ENCODE peak calls at places on chromosome 5, in six cellular contexts. S is mucosa of descending colon; O is esophagus muscularis mucosa; X is IMR-90; V is BE2C; E is CD8-positive, alpha-beta T cell. K is an unnamed sample. For H3K4me1, the result is how much of the 10 kb centered on the place peaks cover.

GRCh38 chr5:170434953-170435605 is 45.9 kb upstream of the KCNMB1 start:
- DNase-seq in E (peak), X (peak), S (peak), V (peak), O (no peak), K (peak)

GRCh38 chr5:22560115-22560514 is 293.0 kb downstream of the CDH12 start:
- DNase-seq in X (peak), E (no peak), O (no peak), S (no peak), V (no peak), K (no peak)

GRCh38 chr5:158814521-158814920 is 285.2 kb downstream of the EBF1 start:
- DNase-seq in S (no peak), X (no peak), O (peak), E (no peak), V (no peak), K (no peak)

GRCh38 chr5:78113689-78114088 is 180.8 kb downstream of the AP3B1 start:
- DNase-seq in O (no peak), X (no peak), V (no peak), S (no peak), E (no peak), K (no peak)

GRCh38 chr5:23208959-23209431 is 298.4 kb upstream of the PRDM9 start:
- DNase-seq in X (peak), E (no peak), S (no peak), O (no peak), V (peak), K (peak)

GRCh38 chr5:80389575-80389974 is 18.3 kb upstream of the ZFYVE16 start:
- DNase-seq in V (no peak), X (no peak), E (no peak), O (no peak), S (peak), K (no peak)

GRCh38 chr5:172452398-172453205 is 1.7 kb downstream of the SH3PXD2B start:
- DNase-seq in E (no peak), V (no peak), S (no peak), O (no peak), X (peak), K (peak)

GRCh38 chr5:106094128-106094726 is 1576.5 kb downstream of the EFNA5 start:
- DNase-seq in S (no peak), X (peak), V (peak), E (no peak), O (no peak), K (peak)

GRCh38 chr5:86675311-86675710 is 57.6 kb downstream of the COX7C start:
- DNase-seq in S (no peak), E (no peak), V (no peak), O (no peak), X (no peak), K (no peak)

GRCh38 chr5:105917189-105917588 is 1753.5 kb downstream of the EFNA5 start:
- DNase-seq in V (no peak), E (no peak), S (no peak), O (no peak), X (no peak), K (no peak)

GRCh38 chr5:157464518-157465171 is 4.6 kb downstream of the NIPAL4 start:
- DNase-seq in X (peak), S (no peak), O (no peak), V (no peak), E (peak), K (no peak)

GRCh38 chr5:108136493-108136892 is 245.4 kb downstream of the FBXL17 start:
- DNase-seq in E (no peak), S (no peak), O (no peak), X (no peak), V (no peak), K (no peak)

GRCh38 chr5:54988817-54989216 is 3.4 kb upstream of the ESM1 start:
- DNase-seq in S (no peak), X (no peak), E (no peak), O (no peak), V (no peak), K (no peak)

GRCh38 chr5:124735169-124735858 is 11.1 kb downstream of the ZNF608 start:
- DNase-seq in V (peak), E (no peak), X (no peak), O (no peak), S (peak), K (peak)
- H3K4me3 ChIP-seq in V (peak), E (no peak), X (peak), O (peak), S (no peak), K (peak)

GRCh38 chr5:119290161-119290569 is 65.7 kb upstream of the TNFAIP8 start:
- DNase-seq in E (no peak), S (no peak), O (no peak), X (peak), V (no peak), K (no peak)
- H3K4me1 ChIP-seq in E (half or more), S (under half), O (under half), X (under half), V (under half), K (under half)

GRCh38 chr5:139461698-139462097 is 845 bp downstream of the ECSCR start:
- DNase-seq in S (no peak), V (no peak), X (peak), O (no peak), E (no peak), K (no peak)
- H3K4me3 ChIP-seq in S (no peak), V (no peak), X (no peak), O (peak), E (no peak), K (no peak)

DNA sequence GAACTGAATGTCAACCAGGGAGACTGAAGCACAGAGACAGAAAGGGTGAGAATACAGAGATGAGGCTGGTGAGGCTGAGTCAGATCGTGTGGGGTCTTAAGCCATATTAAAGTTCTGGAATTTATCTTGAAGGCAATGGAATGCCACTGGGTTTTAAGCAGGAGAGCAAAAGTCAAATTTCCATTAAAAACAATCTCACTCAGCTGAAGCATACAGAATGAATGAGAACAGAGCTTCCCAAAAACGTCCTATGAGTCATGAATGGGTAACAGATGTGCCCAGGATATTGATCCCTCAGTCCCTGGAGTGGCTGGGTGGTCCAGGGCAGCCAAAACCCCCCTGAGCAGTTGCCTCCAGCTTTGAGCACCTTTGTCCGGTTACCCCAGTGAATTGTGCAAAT is 44.9 kb downstream of the PFDN1 start:
- DNase-seq in O (no peak), V (no peak), S (no peak), X (peak), E (no peak), K (peak)
- H3K4me1 ChIP-seq in O (under half), V (under half), S (under half), X (under half), E (under half), K (under half)

GRCh38 chr5:43255704-43256103 is 57.5 kb downstream of the HMGCS1 start:
- DNase-seq in X (no peak), E (no peak), S (no peak), O (no peak), V (no peak), K (no peak)

GRCh38 chr5:43258116-43258515 is 55.1 kb downstream of the HMGCS1 start:
- DNase-seq in O (no peak), S (no peak), E (no peak), V (no peak), X (no peak), K (no peak)

GRCh38 chr5:43251754-43252153 is 59.7 kb downstream of the NIM1K start:
- DNase-seq in S (no peak), O (no peak), X (no peak), E (no peak), V (no peak), K (no peak)

GRCh38 chr5:43256261-43256966 is 56.8 kb downstream of the HMGCS1 start:
- DNase-seq in V (no peak), X (no peak), O (no peak), S (no peak), E (no peak), K (no peak)
- H3K4me3 ChIP-seq in V (no peak), X (no peak), O (no peak), S (no peak), E (no peak), K (no peak)

DNA sequence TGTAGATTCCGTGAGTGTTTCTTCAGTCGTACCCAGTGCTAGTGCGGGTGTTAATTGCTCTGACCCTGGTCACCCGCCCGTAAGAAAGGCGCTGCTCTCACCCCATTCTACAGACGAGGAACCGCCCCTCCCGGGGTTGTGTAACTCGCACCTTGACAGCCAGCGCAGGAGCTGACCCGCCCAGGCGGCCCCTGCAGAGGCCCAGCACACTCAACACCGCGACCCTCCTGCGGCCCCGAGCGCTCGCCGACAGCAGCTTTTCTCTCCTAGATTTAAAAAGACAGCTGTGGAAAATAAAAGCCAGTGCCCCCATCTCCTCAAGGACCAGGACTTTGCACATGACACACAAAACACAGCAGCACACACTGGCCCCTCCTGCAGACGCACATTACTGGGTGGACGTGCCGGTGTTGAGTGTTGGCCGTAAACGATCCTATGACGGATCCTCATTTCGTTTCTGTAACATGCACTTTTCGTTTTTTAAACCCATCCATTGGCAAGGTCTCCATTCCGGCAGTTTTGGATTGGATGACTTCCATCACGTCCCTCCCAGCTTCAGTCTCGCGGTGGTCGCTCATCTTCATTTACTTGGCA is 22.9 kb downstream of the OR2V2 start:
- DNase-seq in E (no peak), X (no peak), S (no peak), O (no peak), V (peak), K (peak)
- H3K4me1 ChIP-seq in E (under half), X (under half), S (under half), O (under half), V (under half), K (under half)

GRCh38 chr5:33894566-33894965 is 2.8 kb upstream of the ADAMTS12 start:
- DNase-seq in E (no peak), X (peak), S (no peak), V (no peak), O (no peak), K (no peak)

GRCh38 chr5:33890147-33890546 is 1.6 kb downstream of the ADAMTS12 start:
- DNase-seq in V (no peak), X (peak), E (no peak), O (no peak), S (no peak), K (peak)

GRCh38 chr5:33890633-33891032 is 1.2 kb downstream of the ADAMTS12 start:
- DNase-seq in S (no peak), E (no peak), X (peak), O (no peak), V (no peak), K (peak)

GRCh38 chr5:33891731-33892418 is at the start of gene ADAMTS12:
- DNase-seq in V (no peak), O (no peak), S (peak), X (peak), E (no peak), K (peak)

GRCh38 chr5:33892419-33893151 is 795 bp upstream of the ADAMTS12 start:
- DNase-seq in S (no peak), X (peak), V (no peak), O (no peak), E (no peak), K (peak)
- H3K4me3 ChIP-seq in S (no peak), X (peak), V (no peak), O (peak), E (no peak), K (peak)

GRCh38 chr5:14166437-14166836 is 23.3 kb downstream of the TRIO start:
- DNase-seq in X (no peak), E (no peak), O (peak), S (no peak), V (no peak), K (no peak)
- H3K4me1 ChIP-seq in X (under half), E (under half), O (under half), S (under half), V (under half), K (under half)

GRCh38 chr5:25444697-25445096 is 799.9 kb upstream of the CDH10 start:
- DNase-seq in O (no peak), E (no peak), X (no peak), V (no peak), S (no peak), K (no peak)

GRCh38 chr5:25453500-25453899 is 808.7 kb upstream of the CDH10 start:
- DNase-seq in O (no peak), E (no peak), X (no peak), S (no peak), V (no peak), K (no peak)

GRCh38 chr5:25448190-25448621 is 803.4 kb upstream of the CDH10 start:
- DNase-seq in E (no peak), O (no peak), S (no peak), V (no peak), X (no peak), K (no peak)

DNA sequence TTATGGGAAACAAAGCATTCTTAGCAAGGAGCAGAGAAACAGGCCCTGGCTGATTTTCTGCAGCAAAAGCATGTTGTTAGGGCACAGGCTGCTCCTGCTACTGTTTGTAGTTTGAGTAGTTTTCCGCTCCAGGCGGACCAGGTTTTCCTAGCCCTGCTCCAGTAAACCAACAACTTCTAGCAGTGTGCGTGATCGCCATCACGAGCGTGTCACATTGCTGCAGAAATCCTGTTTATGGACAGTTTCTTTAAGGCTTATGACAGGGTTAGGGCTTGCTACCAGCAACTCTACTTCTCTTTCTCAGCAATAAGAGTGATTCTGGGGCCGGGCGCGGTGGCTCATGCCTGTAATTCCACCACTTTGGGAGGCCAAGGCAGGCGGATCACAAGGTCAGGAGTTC is 803.9 kb upstream of the CDH10 start:
- DNase-seq in X (no peak), E (no peak), S (no peak), V (no peak), O (no peak), K (no peak)
- H3K4me3 ChIP-seq in X (no peak), E (no peak), S (no peak), V (no peak), O (no peak), K (no peak)

GRCh38 chr5:123528059-123528458 is 16.1 kb downstream of the CSNK1G3 start:
- DNase-seq in S (no peak), V (no peak), E (no peak), X (no peak), O (no peak), K (no peak)
- H3K4me1 ChIP-seq in S (under half), V (under half), E (under half), X (under half), O (under half), K (under half)

K was measured in SJCRH30.